ENCODE peak calls at places on chromosomes 3 and 15, in six cellular contexts. Q is HCT116, H is cardiac muscle cell, Z is psoas muscle, Y is heart left ventricle, A is kidney. D is an unnamed sample. For H3K4me1, the result is how much of the 10 kb centered on the place peaks cover.

GRCh38 chr3:54264050-54264449 is 141.7 kb downstream of the CACNA2D3 start:
- DNase-seq in Q (no peak), H (no peak), Z (no peak), Y (no peak), A (no peak), D (no peak)

GRCh38 chr15:77727635-77728311 is 95.1 kb upstream of the LINGO1 start:
- DNase-seq in Q (no peak), H (peak), Z (no peak), Y (no peak), A (no peak), D (no peak)

GRCh38 chr3:194140520-194141414 is 4.8 kb downstream of the HES1 start:
- DNase-seq in Q (no peak), H (peak), Z (peak), Y (peak), A (peak), D (peak)

GRCh38 chr3:173501941-173502489 is 104.5 kb downstream of the NLGN1 start:
- DNase-seq in Q (no peak), H (no peak), Z (no peak), Y (no peak), A (no peak), D (peak)

GRCh38 chr3:190558316-190558715 is 44.4 kb downstream of the IL1RAP start:
- DNase-seq in Q (no peak), H (no peak), Z (no peak), Y (no peak), A (no peak), D (no peak)

GRCh38 chr15:101684384-101684783 is 32.2 kb upstream of the TM2D3 start:
- DNase-seq in Q (no peak), H (peak), Z (no peak), Y (peak), A (no peak), D (peak)

GRCh38 chr3:73608805-73609641 is 15.7 kb downstream of the PDZRN3 start:
- DNase-seq in Q (no peak), H (no peak), Z (no peak), Y (no peak), A (no peak), D (no peak)

GRCh38 chr15:49103002-49103401 is 52.4 kb downstream of the COPS2 start:
- DNase-seq in Q (no peak), H (no peak), Z (no peak), Y (no peak), A (no peak), D (peak)

GRCh38 chr15:91609231-91609630 is 244.3 kb upstream of the SLCO3A1 start:
- DNase-seq in Q (no peak), H (no peak), Z (no peak), Y (no peak), A (no peak), D (no peak)

DNA sequence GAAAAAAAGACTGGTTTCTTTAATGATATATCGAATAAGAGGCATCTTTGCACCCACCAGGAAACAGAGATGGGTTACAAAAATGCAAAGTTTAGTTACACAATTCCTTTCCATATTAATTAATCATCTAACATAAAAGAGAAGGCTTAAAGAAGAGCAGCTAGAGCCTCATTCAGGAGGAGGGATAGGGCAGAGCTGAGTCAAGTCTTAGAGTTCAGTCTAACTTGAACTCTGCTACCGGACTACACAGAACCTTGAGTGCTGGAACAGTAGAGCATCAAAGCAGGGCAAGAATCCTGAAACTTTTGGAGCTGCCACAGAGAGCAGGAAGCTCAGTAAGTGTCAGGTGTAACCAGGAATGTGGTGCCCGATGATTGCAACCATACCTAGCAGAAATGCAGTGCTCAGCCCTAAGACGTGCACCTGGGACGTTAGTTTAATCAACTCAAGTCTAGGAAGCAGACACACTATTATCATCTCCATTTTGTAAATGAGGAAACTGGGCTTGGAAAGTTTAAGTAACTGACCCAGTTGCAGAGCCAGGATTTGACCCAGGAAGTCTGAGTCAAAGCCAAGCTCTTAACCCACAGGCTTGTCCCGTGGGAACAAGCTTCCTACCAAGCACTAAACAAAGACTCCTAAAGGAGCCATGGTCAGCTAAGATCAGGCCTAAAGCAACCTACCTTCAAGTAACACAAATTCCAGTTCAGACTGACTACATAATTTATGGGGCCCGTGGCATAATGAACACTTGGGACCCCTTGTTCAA is 187.4 kb downstream of the FOXP1 start:
- DNase-seq in Q (no peak), H (no peak), Z (no peak), Y (no peak), A (no peak), D (peak)
- H3K4me1 ChIP-seq in Q (under half), H (under half), Z (under half), Y (under half), A (under half), D (under half)

DNA sequence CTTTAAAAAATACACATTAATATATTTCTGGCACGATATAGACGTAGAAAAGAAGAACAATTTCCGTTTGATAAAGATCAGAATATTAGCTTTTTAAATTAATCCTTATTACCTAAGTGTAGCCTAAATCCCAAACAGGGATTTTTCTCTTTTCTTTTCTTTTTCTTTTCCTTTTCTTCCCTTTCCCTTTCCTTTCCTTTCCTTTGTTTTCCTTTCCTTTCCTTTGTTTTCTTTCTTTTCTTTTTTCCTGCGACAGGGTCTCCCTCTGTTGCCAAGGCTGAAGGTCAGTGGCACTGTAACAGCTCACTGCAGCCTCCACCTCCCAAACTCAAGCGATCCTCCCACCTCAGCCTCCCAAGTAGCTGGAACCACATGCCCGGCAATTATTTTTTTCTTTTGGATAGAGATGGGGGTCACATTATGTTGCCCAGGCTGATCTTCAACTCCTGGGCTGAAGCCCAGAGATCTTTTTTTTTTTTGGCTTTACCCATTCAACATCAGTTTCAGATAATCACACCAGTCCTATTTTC is 1.8 kb upstream of the USF3 start:
- DNase-seq in Q (no peak), H (no peak), Z (no peak), Y (no peak), A (no peak), D (no peak)
- H3K4me3 ChIP-seq in Q (no peak), H (no peak), Z (peak), Y (no peak), A (peak), D (peak)

DNA sequence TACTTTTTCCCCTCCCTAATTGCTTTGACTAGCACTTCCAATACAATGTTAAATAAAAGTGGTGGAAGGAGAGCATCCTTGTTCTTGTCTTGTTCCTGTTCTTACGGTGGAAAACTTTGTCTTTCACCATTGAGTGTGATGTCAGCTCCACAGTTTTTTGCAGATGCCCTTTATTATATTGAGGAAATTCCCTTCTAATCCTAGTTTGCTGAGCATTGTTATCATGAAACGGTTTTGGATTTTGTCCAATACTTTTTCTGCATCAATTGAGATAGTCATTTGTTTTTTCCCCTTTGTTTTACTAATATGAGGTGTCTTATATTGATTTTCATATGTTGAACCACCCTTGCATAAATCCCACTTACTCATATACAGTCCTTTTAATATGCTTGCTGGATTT is 19.9 kb upstream of the IL20RB start:
- DNase-seq in Q (no peak), H (no peak), Z (no peak), Y (no peak), A (no peak), D (no peak)
- H3K4me1 ChIP-seq in Q (under half), H (under half), Z (under half), Y (under half), A (under half), D (under half)

DNA sequence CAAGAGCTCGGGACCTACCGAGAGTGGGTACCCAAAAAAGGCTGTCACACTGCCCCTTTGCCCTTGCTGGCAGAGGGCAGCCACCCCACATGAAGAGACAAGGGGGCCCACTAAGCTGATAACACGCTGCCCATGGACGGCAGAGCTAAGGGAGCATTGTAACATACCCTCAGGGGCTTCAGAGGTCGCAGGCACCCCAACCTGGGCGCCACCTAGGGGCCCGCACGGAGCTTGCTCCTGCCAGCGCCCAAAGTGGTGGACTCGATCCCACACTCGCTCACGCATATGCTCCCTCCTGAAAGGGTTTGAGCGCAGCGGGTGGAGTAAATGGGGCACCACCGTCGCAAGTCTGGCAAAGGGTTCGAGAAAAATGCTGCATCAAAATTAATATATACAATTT is 975.4 kb downstream of the ZPLD1 start:
- DNase-seq in Q (no peak), H (no peak), Z (peak), Y (no peak), A (no peak), D (no peak)
- H3K4me3 ChIP-seq in Q (no peak), H (no peak), Z (no peak), Y (no peak), A (no peak), D (no peak)

DNA sequence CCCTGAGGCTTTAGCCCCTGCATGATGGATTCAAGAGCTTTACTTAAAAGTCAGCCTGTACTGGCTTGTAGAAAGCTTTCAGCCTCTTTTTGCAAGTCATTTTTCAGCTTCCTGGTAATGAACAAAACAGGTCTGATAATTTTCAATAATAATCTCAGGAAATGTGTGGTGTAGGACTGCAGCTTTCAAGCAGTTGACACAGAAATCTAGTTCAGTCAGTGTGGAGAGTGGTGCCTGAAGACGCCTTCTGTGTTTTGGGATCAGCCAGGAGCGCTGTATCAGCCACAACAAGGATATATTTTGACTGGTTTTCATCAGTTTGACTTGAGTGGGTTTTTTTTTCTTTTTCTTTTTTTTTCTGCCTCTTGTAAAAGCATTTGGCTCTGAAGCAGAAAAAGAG is 332.4 kb upstream of the ADAMTS9 start:
- DNase-seq in Q (no peak), H (no peak), Z (no peak), Y (no peak), A (no peak), D (no peak)
- H3K4me1 ChIP-seq in Q (under half), H (under half), Z (under half), Y (under half), A (under half), D (under half)

GRCh38 chr3:36764704-36765038 is 318 bp upstream of the DCLK3 start:
- DNase-seq in Q (no peak), H (no peak), Z (no peak), Y (no peak), A (no peak), D (no peak)

GRCh38 chr3:36769926-36770325 is 5.6 kb upstream of the DCLK3 start:
- DNase-seq in Q (no peak), H (no peak), Z (no peak), Y (no peak), A (no peak), D (no peak)

GRCh38 chr3:36765104-36765503 is 751 bp upstream of the DCLK3 start:
- DNase-seq in Q (no peak), H (no peak), Z (no peak), Y (no peak), A (no peak), D (no peak)

GRCh38 chr3:36763111-36763849 is 1.1 kb downstream of the DCLK3 start:
- DNase-seq in Q (no peak), H (no peak), Z (no peak), Y (no peak), A (no peak), D (no peak)

GRCh38 chr3:36763850-36764703 is at the start of gene DCLK3:
- DNase-seq in Q (no peak), H (peak), Z (peak), Y (peak), A (no peak), D (peak)
- H3K4me3 ChIP-seq in Q (no peak), H (peak), Z (peak), Y (peak), A (no peak), D (peak)